ENCODE peak calls at places on chromosome 20, in eight cellular contexts. Y is neural crest cell, O is H9, V is heart right ventricle, R is lung, Q is endothelial cell of umbilical vein, N is uterus, W is psoas muscle. P is an unnamed sample.

GRCh38 chr20:12371955-12372354 is 454.3 kb downstream of the BTBD3 start:
- DNase-seq in Y (no peak), O (no peak), V (no peak), R (no peak), Q (no peak), N (no peak), W (no peak), P (no peak)

GRCh38 chr20:20207872-20208271 is 155.5 kb downstream of the CFAP61 start:
- DNase-seq in Y (no peak), O (no peak), V (no peak), R (no peak), Q (no peak), N (no peak), W (no peak), P (no peak)

GRCh38 chr20:3071610-3072529 is at the start of gene OXT:
- DNase-seq in Y (no peak), O (peak; percentile 77), V (peak; percentile 33), R (no peak), Q (peak; percentile 23), N (peak; percentile 42), W (peak; percentile 72), P (peak; percentile 37)

GRCh38 chr20:346640-347316 is at the start of gene NRSN2:
- DNase-seq in Y (peak; percentile 56), O (peak; percentile 66), V (peak; percentile 70), R (peak; percentile 55), Q (peak; percentile 62), N (peak; percentile 71), W (peak; percentile 67), P (peak; percentile 77)

GRCh38 chr20:44586289-44586911 is 4.0 kb downstream of the PKIG start:
- DNase-seq in Y (no peak), O (no peak), V (no peak), R (no peak), Q (peak; percentile 30), N (no peak), W (no peak), P (no peak)

GRCh38 chr20:49106332-49106731 is 60.2 kb downstream of the CSE1L start:
- DNase-seq in Y (no peak), O (no peak), V (no peak), R (no peak), Q (no peak), N (no peak), W (no peak), P (no peak)

GRCh38 chr20:36988494-36988966 is 37.0 kb upstream of the SAMHD1 start:
- DNase-seq in Y (no peak), O (no peak), V (no peak), R (no peak), Q (peak; percentile 91), N (no peak), W (no peak), P (no peak)

GRCh38 chr20:2301164-2301622 is 5.4 kb downstream of the TGM3 start:
- DNase-seq in Y (no peak), O (no peak), V (peak; percentile 42), R (peak; percentile 61), Q (no peak), N (no peak), W (no peak), P (no peak)

GRCh38 chr20:58557713-58558335 is 42.6 kb upstream of the APCDD1L start:
- DNase-seq in Y (no peak), O (no peak), V (no peak), R (no peak), Q (no peak), N (no peak), W (no peak), P (no peak)

GRCh38 chr20:58246346-58246745 is 17.9 kb upstream of the ANKRD60 start:
- DNase-seq in Y (no peak), O (peak; percentile 56), V (no peak), R (no peak), Q (peak; percentile 15), N (no peak), W (no peak), P (no peak)

GRCh38 chr20:8940311-8940710 is 128.6 kb upstream of the PLCB4 start:
- DNase-seq in Y (no peak), O (no peak), V (no peak), R (no peak), Q (no peak), N (no peak), W (no peak), P (no peak)

GRCh38 chr20:24738058-24738775 is 210.9 kb upstream of the CST7 start:
- DNase-seq in Y (no peak), O (no peak), V (no peak), R (peak; percentile 24), Q (no peak), N (no peak), W (no peak), P (no peak)

GRCh38 chr20:57707320-57707719 is 2.5 kb downstream of the PMEPA1 start:
- DNase-seq in Y (no peak), O (no peak), V (no peak), R (no peak), Q (no peak), N (no peak), W (no peak), P (no peak)

GRCh38 chr20:25490656-25491445 is 83.4 kb downstream of the GINS1 start:
- DNase-seq in Y (no peak), O (no peak), V (no peak), R (no peak), Q (no peak), N (no peak), W (no peak), P (no peak)

GRCh38 chr20:53660078-53660909 is 66.7 kb upstream of the ZNF217 start:
- DNase-seq in Y (no peak), O (peak; percentile 37), V (peak; percentile 36), R (no peak), Q (peak; percentile 22), N (peak; percentile 47), W (peak; percentile 58), P (no peak)

GRCh38 chr20:37395921-37396519 is 50.1 kb downstream of the SRC start:
- DNase-seq in Y (peak; percentile 68), O (peak; percentile 88), V (no peak), R (no peak), Q (no peak), N (no peak), W (no peak), P (peak; percentile 75)

GRCh38 chr20:33814238-33814712 is 3.1 kb downstream of the CHMP4B start:
- DNase-seq in Y (no peak), O (no peak), V (no peak), R (no peak), Q (peak; percentile 66), N (no peak), W (no peak), P (no peak)

GRCh38 chr20:62707981-62708521 is 585 bp upstream of the NTSR1 start:
- DNase-seq in Y (no peak), O (peak; percentile 79), V (no peak), R (no peak), Q (no peak), N (no peak), W (no peak), P (peak; percentile 61)
- TF ChIP-seq CTCF in Y (peak; percentile 57), O (peak; percentile 70), V (no peak), R (no peak), Q (peak; percentile 31), N (no peak), W (no peak), P (peak; percentile 38)

GRCh38 chr20:51668515-51668914 is 99.7 kb downstream of the ATP9A start:
- DNase-seq in Y (no peak), O (no peak), V (no peak), R (no peak), Q (no peak), N (no peak), W (no peak), P (no peak)

GRCh38 chr20:51667491-51667890 is 100.7 kb downstream of the ATP9A start:
- DNase-seq in Y (no peak), O (no peak), V (no peak), R (no peak), Q (no peak), N (no peak), W (no peak), P (no peak)

GRCh38 chr20:51666126-51666525 is 102.1 kb downstream of the ATP9A start:
- DNase-seq in Y (no peak), O (no peak), V (no peak), R (no peak), Q (no peak), N (no peak), W (no peak), P (no peak)

GRCh38 chr20:51667002-51667408 is 101.2 kb downstream of the ATP9A start:
- DNase-seq in Y (no peak), O (no peak), V (no peak), R (no peak), Q (no peak), N (no peak), W (no peak), P (no peak)

GRCh38 chr20:51668932-51669331 is 99.3 kb downstream of the ATP9A start:
- DNase-seq in Y (no peak), O (no peak), V (no peak), R (no peak), Q (no peak), N (no peak), W (no peak), P (no peak)
- TF ChIP-seq CTCF in Y (no peak), O (no peak), V (no peak), R (no peak), Q (no peak), N (no peak), W (no peak), P (no peak)

GRCh38 chr20:17721802-17722486 is 22.2 kb downstream of the BANF2 start:
- DNase-seq in Y (no peak), O (no peak), V (no peak), R (no peak), Q (no peak), N (no peak), W (no peak), P (no peak)
- TF ChIP-seq CTCF in Y (peak; percentile 33), O (no peak), V (no peak), R (no peak), Q (no peak), N (no peak), W (no peak), P (no peak)

GRCh38 chr20:62997626-62998025 is 9.1 kb downstream of the BHLHE23 start:
- DNase-seq in Y (no peak), O (no peak), V (no peak), R (no peak), Q (no peak), N (no peak), W (no peak), P (no peak)

GRCh38 chr20:63000036-63000435 is 6.7 kb downstream of the BHLHE23 start:
- DNase-seq in Y (no peak), O (no peak), V (no peak), R (no peak), Q (no peak), N (no peak), W (no peak), P (no peak)

GRCh38 chr20:62999580-62999979 is 7.2 kb downstream of the BHLHE23 start:
- DNase-seq in Y (no peak), O (no peak), V (no peak), R (no peak), Q (no peak), N (no peak), W (no peak), P (no peak)

GRCh38 chr20:62996596-62996982 is 10.2 kb downstream of the BHLHE23 start:
- DNase-seq in Y (no peak), O (no peak), V (no peak), R (no peak), Q (no peak), N (no peak), W (no peak), P (no peak)

DNA sequence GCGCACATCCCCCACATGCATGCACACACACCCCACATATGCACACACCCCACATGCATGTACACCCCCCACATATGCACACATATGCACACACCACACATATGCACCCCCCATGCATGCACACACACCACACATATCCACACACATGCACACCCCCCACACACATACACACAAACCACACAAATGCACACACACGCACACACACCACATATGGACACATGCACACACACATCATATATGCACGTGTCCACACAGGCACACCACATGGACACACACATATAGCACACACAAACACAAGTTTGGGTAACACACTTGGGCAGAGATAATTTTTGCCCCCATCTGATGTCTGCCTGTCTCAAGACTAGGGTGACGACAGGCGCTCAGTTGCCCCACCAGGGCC is 8.3 kb downstream of the BHLHE23 start:
- DNase-seq in Y (no peak), O (no peak), V (no peak), R (no peak), Q (no peak), N (no peak), W (no peak), P (no peak)
- TF ChIP-seq CTCF in Y (no peak), O (no peak), V (no peak), R (no peak), Q (no peak), N (no peak), W (no peak), P (no peak)

P was measured in nephron progenitor cell.